ENCODE peak calls at places on chromosomes 12 and 14, in ten cellular contexts. One of them, this sample, is unnamed.

GRCh38 chr12:52826611-52827498 is 7.3 kb downstream of the KRT79 start:
- DNase-seq in activated CD4-positive, alpha-beta T cell treated with anti-CD3 and anti-CD28 coated beads for 36 hours: no peak
- DNase-seq in COR-L47: no peak
- DNase-seq in Calu3: no peak
- DNase-seq in GM19239: no peak
- DNase-seq in NCI-H345: no peak
- DNase-seq in endothelial cell: no peak
- DNase-seq in G401: no peak
- DNase-seq in activated T-cell treated with anti-CD3 and anti-CD28 coated beads for 4 hours: no peak
- DNase-seq in neural crest cell: no peak
- DNase-seq in this sample: no peak

GRCh38 chr14:71355324-71356201 is 448.3 kb downstream of the PCNX1 start:
- DNase-seq in activated CD4-positive, alpha-beta T cell treated with anti-CD3 and anti-CD28 coated beads for 36 hours: no peak
- DNase-seq in COR-L47: no peak
- DNase-seq in Calu3: no peak
- DNase-seq in GM19239: no peak
- DNase-seq in NCI-H345: no peak
- DNase-seq in endothelial cell: no peak
- DNase-seq in G401: peak
- DNase-seq in activated T-cell treated with anti-CD3 and anti-CD28 coated beads for 4 hours: no peak
- DNase-seq in neural crest cell: no peak
- DNase-seq in this sample: no peak

GRCh38 chr12:46664771-46665287 is 161.0 kb downstream of the SLC38A4 start:
- DNase-seq in activated CD4-positive, alpha-beta T cell treated with anti-CD3 and anti-CD28 coated beads for 36 hours: peak
- DNase-seq in COR-L47: no peak
- DNase-seq in Calu3: peak
- DNase-seq in GM19239: no peak
- DNase-seq in NCI-H345: no peak
- DNase-seq in endothelial cell: no peak
- DNase-seq in G401: no peak
- DNase-seq in activated T-cell treated with anti-CD3 and anti-CD28 coated beads for 4 hours: no peak
- DNase-seq in neural crest cell: no peak
- DNase-seq in this sample: no peak

GRCh38 chr12:75699728-75700496 is 188.5 kb upstream of the KRR1 start:
- DNase-seq in activated CD4-positive, alpha-beta T cell treated with anti-CD3 and anti-CD28 coated beads for 36 hours: no peak
- DNase-seq in COR-L47: no peak
- DNase-seq in Calu3: no peak
- DNase-seq in GM19239: no peak
- DNase-seq in NCI-H345: no peak
- DNase-seq in endothelial cell: no peak
- DNase-seq in G401: no peak
- DNase-seq in activated T-cell treated with anti-CD3 and anti-CD28 coated beads for 4 hours: no peak
- DNase-seq in neural crest cell: no peak
- DNase-seq in this sample: no peak

GRCh38 chr12:10101042-10101579 is 2.3 kb upstream of the CLEC1A start:
- DNase-seq in activated CD4-positive, alpha-beta T cell treated with anti-CD3 and anti-CD28 coated beads for 36 hours: no peak
- DNase-seq in COR-L47: no peak
- DNase-seq in Calu3: no peak
- DNase-seq in GM19239: no peak
- DNase-seq in NCI-H345: no peak
- DNase-seq in endothelial cell: no peak
- DNase-seq in G401: no peak
- DNase-seq in activated T-cell treated with anti-CD3 and anti-CD28 coated beads for 4 hours: no peak
- DNase-seq in neural crest cell: no peak
- DNase-seq in this sample: no peak

GRCh38 chr14:75229923-75230792 is 48.5 kb upstream of the FOS start:
- DNase-seq in activated CD4-positive, alpha-beta T cell treated with anti-CD3 and anti-CD28 coated beads for 36 hours: peak
- DNase-seq in COR-L47: peak
- DNase-seq in Calu3: peak
- DNase-seq in GM19239: peak
- DNase-seq in NCI-H345: peak
- DNase-seq in endothelial cell: no peak
- DNase-seq in G401: no peak
- DNase-seq in activated T-cell treated with anti-CD3 and anti-CD28 coated beads for 4 hours: peak
- DNase-seq in neural crest cell: no peak
- DNase-seq in this sample: no peak

GRCh38 chr14:87896393-87897380 is 96.3 kb downstream of the GALC start:
- DNase-seq in activated CD4-positive, alpha-beta T cell treated with anti-CD3 and anti-CD28 coated beads for 36 hours: no peak
- DNase-seq in COR-L47: peak
- DNase-seq in Calu3: peak
- DNase-seq in GM19239: peak
- DNase-seq in NCI-H345: peak
- DNase-seq in endothelial cell: peak
- DNase-seq in G401: peak
- DNase-seq in activated T-cell treated with anti-CD3 and anti-CD28 coated beads for 4 hours: no peak
- DNase-seq in neural crest cell: no peak
- DNase-seq in this sample: no peak

GRCh38 chr12:12008232-12008850 is 62.4 kb upstream of the BCL2L14 start:
- DNase-seq in activated CD4-positive, alpha-beta T cell treated with anti-CD3 and anti-CD28 coated beads for 36 hours: peak
- DNase-seq in COR-L47: no peak
- DNase-seq in Calu3: no peak
- DNase-seq in GM19239: no peak
- DNase-seq in NCI-H345: no peak
- DNase-seq in endothelial cell: no peak
- DNase-seq in G401: no peak
- DNase-seq in activated T-cell treated with anti-CD3 and anti-CD28 coated beads for 4 hours: no peak
- DNase-seq in neural crest cell: peak
- DNase-seq in this sample: no peak

GRCh38 chr14:69539631-69540410 is 34.9 kb downstream of the CCDC177 start:
- DNase-seq in activated CD4-positive, alpha-beta T cell treated with anti-CD3 and anti-CD28 coated beads for 36 hours: no peak
- DNase-seq in COR-L47: no peak
- DNase-seq in Calu3: no peak
- DNase-seq in GM19239: no peak
- DNase-seq in NCI-H345: no peak
- DNase-seq in endothelial cell: no peak
- DNase-seq in G401: no peak
- DNase-seq in activated T-cell treated with anti-CD3 and anti-CD28 coated beads for 4 hours: no peak
- DNase-seq in neural crest cell: no peak
- DNase-seq in this sample: no peak

GRCh38 chr12:51620448-51620847 is 29.4 kb downstream of the SCN8A start:
- DNase-seq in activated CD4-positive, alpha-beta T cell treated with anti-CD3 and anti-CD28 coated beads for 36 hours: no peak
- DNase-seq in COR-L47: no peak
- DNase-seq in Calu3: no peak
- DNase-seq in GM19239: no peak
- DNase-seq in NCI-H345: no peak
- DNase-seq in endothelial cell: no peak
- DNase-seq in G401: no peak
- DNase-seq in activated T-cell treated with anti-CD3 and anti-CD28 coated beads for 4 hours: no peak
- DNase-seq in neural crest cell: no peak
- DNase-seq in this sample: no peak

GRCh38 chr12:78759387-78759786 is 105.2 kb upstream of the SYT1 start:
- DNase-seq in activated CD4-positive, alpha-beta T cell treated with anti-CD3 and anti-CD28 coated beads for 36 hours: no peak
- DNase-seq in COR-L47: no peak
- DNase-seq in Calu3: no peak
- DNase-seq in GM19239: no peak
- DNase-seq in NCI-H345: no peak
- DNase-seq in endothelial cell: no peak
- DNase-seq in G401: no peak
- DNase-seq in activated T-cell treated with anti-CD3 and anti-CD28 coated beads for 4 hours: no peak
- DNase-seq in neural crest cell: no peak
- DNase-seq in this sample: no peak

GRCh38 chr12:9741726-9742125 is 8.8 kb upstream of the CLECL1 start:
- DNase-seq in activated CD4-positive, alpha-beta T cell treated with anti-CD3 and anti-CD28 coated beads for 36 hours: peak
- DNase-seq in COR-L47: no peak
- DNase-seq in Calu3: no peak
- DNase-seq in GM19239: no peak
- DNase-seq in NCI-H345: no peak
- DNase-seq in endothelial cell: no peak
- DNase-seq in G401: no peak
- DNase-seq in activated T-cell treated with anti-CD3 and anti-CD28 coated beads for 4 hours: no peak
- DNase-seq in neural crest cell: no peak
- DNase-seq in this sample: no peak

GRCh38 chr12:110071967-110072366 is 23.6 kb upstream of the C12orf76 start:
- DNase-seq in activated CD4-positive, alpha-beta T cell treated with anti-CD3 and anti-CD28 coated beads for 36 hours: no peak
- DNase-seq in COR-L47: no peak
- DNase-seq in Calu3: no peak
- DNase-seq in GM19239: no peak
- DNase-seq in NCI-H345: no peak
- DNase-seq in endothelial cell: no peak
- DNase-seq in G401: no peak
- DNase-seq in activated T-cell treated with anti-CD3 and anti-CD28 coated beads for 4 hours: no peak
- DNase-seq in neural crest cell: no peak
- DNase-seq in this sample: no peak

GRCh38 chr12:5912437-5913334 is 32.4 kb downstream of the ANO2 start:
- DNase-seq in activated CD4-positive, alpha-beta T cell treated with anti-CD3 and anti-CD28 coated beads for 36 hours: no peak
- DNase-seq in COR-L47: no peak
- DNase-seq in Calu3: no peak
- DNase-seq in GM19239: no peak
- DNase-seq in NCI-H345: no peak
- DNase-seq in endothelial cell: peak
- DNase-seq in G401: no peak
- DNase-seq in activated T-cell treated with anti-CD3 and anti-CD28 coated beads for 4 hours: no peak
- DNase-seq in neural crest cell: peak
- DNase-seq in this sample: no peak

GRCh38 chr12:119149270-119149669 is 29.5 kb upstream of the HSPB8 start:
- DNase-seq in activated CD4-positive, alpha-beta T cell treated with anti-CD3 and anti-CD28 coated beads for 36 hours: no peak
- DNase-seq in COR-L47: no peak
- DNase-seq in Calu3: no peak
- DNase-seq in GM19239: no peak
- DNase-seq in NCI-H345: no peak
- DNase-seq in endothelial cell: no peak
- DNase-seq in G401: no peak
- DNase-seq in activated T-cell treated with anti-CD3 and anti-CD28 coated beads for 4 hours: no peak
- DNase-seq in neural crest cell: no peak
- DNase-seq in this sample: no peak

GRCh38 chr14:52895000-52895399 is 55.9 kb downstream of the FERMT2 start:
- DNase-seq in activated CD4-positive, alpha-beta T cell treated with anti-CD3 and anti-CD28 coated beads for 36 hours: no peak
- DNase-seq in COR-L47: no peak
- DNase-seq in Calu3: no peak
- DNase-seq in GM19239: no peak
- DNase-seq in NCI-H345: no peak
- DNase-seq in endothelial cell: no peak
- DNase-seq in G401: no peak
- DNase-seq in activated T-cell treated with anti-CD3 and anti-CD28 coated beads for 4 hours: no peak
- DNase-seq in neural crest cell: no peak
- DNase-seq in this sample: no peak

GRCh38 chr14:51485733-51486132 is 166.0 kb upstream of the FRMD6 start:
- DNase-seq in activated CD4-positive, alpha-beta T cell treated with anti-CD3 and anti-CD28 coated beads for 36 hours: no peak
- DNase-seq in COR-L47: no peak
- DNase-seq in Calu3: no peak
- DNase-seq in GM19239: no peak
- DNase-seq in NCI-H345: no peak
- DNase-seq in endothelial cell: no peak
- DNase-seq in G401: no peak
- DNase-seq in activated T-cell treated with anti-CD3 and anti-CD28 coated beads for 4 hours: no peak
- DNase-seq in neural crest cell: no peak
- DNase-seq in this sample: no peak

GRCh38 chr12:57838594-57839302 is 7.8 kb downstream of the CTDSP2 start:
- DNase-seq in activated CD4-positive, alpha-beta T cell treated with anti-CD3 and anti-CD28 coated beads for 36 hours: peak
- DNase-seq in COR-L47: no peak
- DNase-seq in Calu3: no peak
- DNase-seq in GM19239: no peak
- DNase-seq in NCI-H345: no peak
- DNase-seq in endothelial cell: no peak
- DNase-seq in G401: no peak
- DNase-seq in activated T-cell treated with anti-CD3 and anti-CD28 coated beads for 4 hours: no peak
- DNase-seq in neural crest cell: no peak
- DNase-seq in this sample: no peak

GRCh38 chr14:102530828-102531478 is 21.4 kb upstream of the ANKRD9 start:
- DNase-seq in activated CD4-positive, alpha-beta T cell treated with anti-CD3 and anti-CD28 coated beads for 36 hours: no peak
- DNase-seq in COR-L47: no peak
- DNase-seq in Calu3: no peak
- DNase-seq in GM19239: no peak
- DNase-seq in NCI-H345: no peak
- DNase-seq in endothelial cell: no peak
- DNase-seq in G401: no peak
- DNase-seq in activated T-cell treated with anti-CD3 and anti-CD28 coated beads for 4 hours: no peak
- DNase-seq in neural crest cell: no peak
- DNase-seq in this sample: no peak

GRCh38 chr12:128047266-128048060 is 219.5 kb upstream of the TMEM132C start:
- DNase-seq in activated CD4-positive, alpha-beta T cell treated with anti-CD3 and anti-CD28 coated beads for 36 hours: no peak
- DNase-seq in COR-L47: no peak
- DNase-seq in Calu3: no peak
- DNase-seq in GM19239: no peak
- DNase-seq in NCI-H345: no peak
- DNase-seq in endothelial cell: no peak
- DNase-seq in G401: peak
- DNase-seq in activated T-cell treated with anti-CD3 and anti-CD28 coated beads for 4 hours: no peak
- DNase-seq in neural crest cell: no peak
- DNase-seq in this sample: no peak

GRCh38 chr14:92686763-92687427 is 61.5 kb downstream of the LGMN start:
- DNase-seq in activated CD4-positive, alpha-beta T cell treated with anti-CD3 and anti-CD28 coated beads for 36 hours: peak
- DNase-seq in COR-L47: peak
- DNase-seq in Calu3: peak
- DNase-seq in GM19239: peak
- DNase-seq in NCI-H345: peak
- DNase-seq in endothelial cell: peak
- DNase-seq in G401: peak
- DNase-seq in activated T-cell treated with anti-CD3 and anti-CD28 coated beads for 4 hours: peak
- DNase-seq in neural crest cell: peak
- DNase-seq in this sample: peak

GRCh38 chr12:50112456-50113218 is 601 bp downstream of the COX14 start:
- DNase-seq in activated CD4-positive, alpha-beta T cell treated with anti-CD3 and anti-CD28 coated beads for 36 hours: no peak
- DNase-seq in COR-L47: no peak
- DNase-seq in Calu3: peak
- DNase-seq in GM19239: no peak
- DNase-seq in NCI-H345: peak
- DNase-seq in endothelial cell: no peak
- DNase-seq in G401: no peak
- DNase-seq in activated T-cell treated with anti-CD3 and anti-CD28 coated beads for 4 hours: peak
- DNase-seq in neural crest cell: no peak
- DNase-seq in this sample: no peak

GRCh38 chr12:24066865-24067264 is 117.4 kb upstream of the SOX5 start:
- DNase-seq in activated CD4-positive, alpha-beta T cell treated with anti-CD3 and anti-CD28 coated beads for 36 hours: no peak
- DNase-seq in COR-L47: no peak
- DNase-seq in Calu3: no peak
- DNase-seq in GM19239: no peak
- DNase-seq in NCI-H345: no peak
- DNase-seq in endothelial cell: no peak
- DNase-seq in G401: no peak
- DNase-seq in activated T-cell treated with anti-CD3 and anti-CD28 coated beads for 4 hours: no peak
- DNase-seq in neural crest cell: no peak
- DNase-seq in this sample: no peak

GRCh38 chr14:104976198-104977007 is 1.8 kb downstream of the AHNAK2 start:
- DNase-seq in activated CD4-positive, alpha-beta T cell treated with anti-CD3 and anti-CD28 coated beads for 36 hours: peak
- DNase-seq in COR-L47: peak
- DNase-seq in Calu3: peak
- DNase-seq in GM19239: peak
- DNase-seq in NCI-H345: peak
- DNase-seq in endothelial cell: peak
- DNase-seq in G401: peak
- DNase-seq in activated T-cell treated with anti-CD3 and anti-CD28 coated beads for 4 hours: peak
- DNase-seq in neural crest cell: peak
- DNase-seq in this sample: peak

GRCh38 chr14:36238666-36239363 is 62.3 kb upstream of the PTCSC3 start:
- DNase-seq in activated CD4-positive, alpha-beta T cell treated with anti-CD3 and anti-CD28 coated beads for 36 hours: peak
- DNase-seq in COR-L47: no peak
- DNase-seq in Calu3: no peak
- DNase-seq in GM19239: no peak
- DNase-seq in NCI-H345: no peak
- DNase-seq in endothelial cell: no peak
- DNase-seq in G401: no peak
- DNase-seq in activated T-cell treated with anti-CD3 and anti-CD28 coated beads for 4 hours: no peak
- DNase-seq in neural crest cell: no peak
- DNase-seq in this sample: no peak